ENCODE peak calls at places on chromosomes 3 and 15, in six cellular contexts. One of them, this sample, is unnamed. For H3K4me1, the result is how much of the 10 kb centered on the place peaks cover.

GRCh38 chr3:37590328-37591079 is 271.2 kb upstream of the CTDSPL start:
- DNase-seq in K562: no peak
- DNase-seq in SK-N-SH: no peak
- DNase-seq in HCT116: no peak
- DNase-seq in GM12878: no peak
- DNase-seq in HepG2: no peak
- DNase-seq in this sample: no peak

GRCh38 chr15:35751421-35752133 is 205.6 kb upstream of the DPH6 start:
- DNase-seq in GM12878: peak
- DNase-seq in SK-N-SH: peak
- DNase-seq in K562: peak
- DNase-seq in HCT116: peak
- DNase-seq in HepG2: peak
- DNase-seq in this sample: peak

GRCh38 chr15:80695911-80696651 is 971 bp downstream of the ABHD17C start:
- DNase-seq in HCT116: no peak
- DNase-seq in HepG2: peak
- DNase-seq in K562: no peak
- DNase-seq in SK-N-SH: peak
- DNase-seq in GM12878: no peak
- DNase-seq in this sample: no peak

GRCh38 chr3:132556467-132557159 is 40.5 kb upstream of the ACKR4 start:
- DNase-seq in HCT116: no peak
- DNase-seq in HepG2: no peak
- DNase-seq in K562: no peak
- DNase-seq in SK-N-SH: no peak
- DNase-seq in GM12878: no peak
- DNase-seq in this sample: no peak

GRCh38 chr15:67998599-67999122 is 55.5 kb upstream of the PIAS1 start:
- DNase-seq in HepG2: no peak
- DNase-seq in HCT116: no peak
- DNase-seq in GM12878: no peak
- DNase-seq in K562: no peak
- DNase-seq in SK-N-SH: no peak
- DNase-seq in this sample: no peak

GRCh38 chr15:26772588-26773484 is at the start of gene GABRB3:
- DNase-seq in K562: no peak
- DNase-seq in HepG2: no peak
- DNase-seq in SK-N-SH: peak
- DNase-seq in GM12878: no peak
- DNase-seq in HCT116: no peak
- DNase-seq in this sample: no peak

GRCh38 chr3:62229201-62229600 is 144.1 kb downstream of the FEZF2 start:
- DNase-seq in SK-N-SH: no peak
- DNase-seq in K562: no peak
- DNase-seq in GM12878: no peak
- DNase-seq in HCT116: no peak
- DNase-seq in HepG2: no peak
- DNase-seq in this sample: no peak

GRCh38 chr3:112197131-112197530 is 64.1 kb upstream of the GCSAM start:
- DNase-seq in K562: no peak
- DNase-seq in HepG2: no peak
- DNase-seq in HCT116: no peak
- DNase-seq in SK-N-SH: no peak
- DNase-seq in GM12878: no peak
- DNase-seq in this sample: no peak

GRCh38 chr15:63491116-63491817 is 13.1 kb upstream of the USP3 start:
- DNase-seq in SK-N-SH: no peak
- DNase-seq in HepG2: no peak
- DNase-seq in HCT116: no peak
- DNase-seq in K562: no peak
- DNase-seq in GM12878: no peak
- DNase-seq in this sample: no peak

GRCh38 chr3:25381083-25381482 is 47.0 kb upstream of the RARB start:
- DNase-seq in SK-N-SH: no peak
- DNase-seq in GM12878: no peak
- DNase-seq in K562: no peak
- DNase-seq in HepG2: no peak
- DNase-seq in HCT116: no peak
- DNase-seq in this sample: no peak

GRCh38 chr3:13012228-13012691 is 61.0 kb downstream of the IQSEC1 start:
- DNase-seq in SK-N-SH: no peak
- DNase-seq in GM12878: peak
- DNase-seq in HCT116: no peak
- DNase-seq in HepG2: no peak
- DNase-seq in K562: no peak
- DNase-seq in this sample: no peak

GRCh38 chr3:110362756-110363155 is 708.9 kb upstream of the NECTIN3 start:
- DNase-seq in HCT116: no peak
- DNase-seq in K562: no peak
- DNase-seq in GM12878: no peak
- DNase-seq in SK-N-SH: no peak
- DNase-seq in HepG2: no peak
- DNase-seq in this sample: no peak

GRCh38 chr3:184635774-184636173 is 74.2 kb downstream of the EPHB3 start:
- DNase-seq in GM12878: no peak
- DNase-seq in HCT116: no peak
- DNase-seq in SK-N-SH: peak
- DNase-seq in K562: no peak
- DNase-seq in HepG2: no peak
- DNase-seq in this sample: no peak

GRCh38 chr3:132071043-132071442 is 36.2 kb upstream of the CPNE4 start:
- DNase-seq in HepG2: no peak
- DNase-seq in K562: no peak
- DNase-seq in SK-N-SH: no peak
- DNase-seq in GM12878: no peak
- DNase-seq in HCT116: no peak
- DNase-seq in this sample: no peak

GRCh38 chr15:31261266-31262142 is 65.1 kb upstream of the KLF13 start:
- DNase-seq in HepG2: no peak
- DNase-seq in GM12878: no peak
- DNase-seq in HCT116: no peak
- DNase-seq in SK-N-SH: no peak
- DNase-seq in K562: no peak
- DNase-seq in this sample: no peak

GRCh38 chr3:17742092-17742836 is at the start of gene TBC1D5:
- DNase-seq in K562: peak
- DNase-seq in GM12878: peak
- DNase-seq in HCT116: peak
- DNase-seq in HepG2: peak
- DNase-seq in SK-N-SH: peak
- DNase-seq in this sample: no peak

GRCh38 chr3:58404396-58404795 is 29.2 kb downstream of the PDHB start:
- DNase-seq in SK-N-SH: no peak
- DNase-seq in HepG2: no peak
- DNase-seq in K562: no peak
- DNase-seq in GM12878: no peak
- DNase-seq in HCT116: no peak
- DNase-seq in this sample: no peak

GRCh38 chr15:90126022-90126421 is 23.8 kb upstream of the IDH2 start:
- DNase-seq in SK-N-SH: no peak
- DNase-seq in K562: no peak
- DNase-seq in GM12878: no peak
- DNase-seq in HepG2: peak
- DNase-seq in HCT116: no peak
- DNase-seq in this sample: no peak

GRCh38 chr3:157128771-157129671 is 30.9 kb downstream of the CCNL1 start:
- DNase-seq in SK-N-SH: no peak
- DNase-seq in K562: no peak
- DNase-seq in GM12878: no peak
- DNase-seq in HCT116: peak
- DNase-seq in HepG2: peak
- DNase-seq in this sample: no peak

GRCh38 chr3:174409085-174409743 is 449.9 kb upstream of the NAALADL2 start:
- DNase-seq in GM12878: no peak
- DNase-seq in SK-N-SH: peak
- DNase-seq in HCT116: no peak
- DNase-seq in HepG2: no peak
- DNase-seq in K562: no peak
- DNase-seq in this sample: no peak

DNA sequence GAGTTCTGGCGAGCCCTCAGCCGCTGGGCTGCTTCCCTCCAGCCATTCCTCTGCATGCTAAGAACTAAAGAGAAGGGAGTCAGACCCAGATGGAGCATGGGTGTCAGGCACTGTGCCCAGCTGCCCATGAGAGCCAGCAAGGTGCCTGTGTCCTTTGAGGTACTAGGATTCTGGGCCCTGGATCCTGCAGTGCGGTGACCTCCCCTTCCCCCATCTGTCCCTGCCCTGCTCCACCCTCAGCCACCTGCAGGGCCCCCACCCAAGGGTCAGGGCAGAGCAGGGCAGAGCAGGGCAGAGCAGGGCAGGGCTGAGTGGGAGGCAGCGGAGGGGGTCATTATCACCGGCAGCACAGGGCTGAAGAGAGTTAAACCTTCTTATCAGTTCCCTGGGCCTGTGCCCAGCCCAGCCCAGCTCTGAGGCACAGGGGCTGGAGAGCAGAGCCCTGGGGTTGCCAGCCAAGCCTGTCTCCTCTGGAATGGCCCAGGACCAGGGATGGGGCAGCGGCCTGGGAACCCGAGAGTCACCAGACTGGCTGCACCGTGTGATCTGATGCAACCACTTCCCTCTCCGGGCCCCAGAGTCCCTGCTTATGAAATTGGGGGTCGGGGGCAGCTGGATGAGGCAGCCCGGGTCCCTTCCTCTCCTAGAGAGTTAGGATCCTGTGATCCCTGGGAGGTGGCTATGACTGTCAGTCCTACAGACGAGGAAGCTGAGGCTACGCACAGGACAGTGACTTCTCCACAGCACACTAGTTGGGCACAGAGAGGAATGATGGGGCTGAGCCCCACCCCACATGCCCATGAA is 17.3 kb downstream of the ZDHHC19 start:
- DNase-seq in K562: no peak
- DNase-seq in HCT116: no peak
- DNase-seq in HepG2: no peak
- DNase-seq in SK-N-SH: peak
- DNase-seq in GM12878: no peak
- DNase-seq in this sample: no peak
- TF ChIP-seq REST in K562: no peak
- TF ChIP-seq REST in HCT116: no peak
- TF ChIP-seq REST in HepG2: no peak
- TF ChIP-seq REST in SK-N-SH: no peak
- TF ChIP-seq REST in GM12878: no peak
- TF ChIP-seq REST in this sample: no peak

DNA sequence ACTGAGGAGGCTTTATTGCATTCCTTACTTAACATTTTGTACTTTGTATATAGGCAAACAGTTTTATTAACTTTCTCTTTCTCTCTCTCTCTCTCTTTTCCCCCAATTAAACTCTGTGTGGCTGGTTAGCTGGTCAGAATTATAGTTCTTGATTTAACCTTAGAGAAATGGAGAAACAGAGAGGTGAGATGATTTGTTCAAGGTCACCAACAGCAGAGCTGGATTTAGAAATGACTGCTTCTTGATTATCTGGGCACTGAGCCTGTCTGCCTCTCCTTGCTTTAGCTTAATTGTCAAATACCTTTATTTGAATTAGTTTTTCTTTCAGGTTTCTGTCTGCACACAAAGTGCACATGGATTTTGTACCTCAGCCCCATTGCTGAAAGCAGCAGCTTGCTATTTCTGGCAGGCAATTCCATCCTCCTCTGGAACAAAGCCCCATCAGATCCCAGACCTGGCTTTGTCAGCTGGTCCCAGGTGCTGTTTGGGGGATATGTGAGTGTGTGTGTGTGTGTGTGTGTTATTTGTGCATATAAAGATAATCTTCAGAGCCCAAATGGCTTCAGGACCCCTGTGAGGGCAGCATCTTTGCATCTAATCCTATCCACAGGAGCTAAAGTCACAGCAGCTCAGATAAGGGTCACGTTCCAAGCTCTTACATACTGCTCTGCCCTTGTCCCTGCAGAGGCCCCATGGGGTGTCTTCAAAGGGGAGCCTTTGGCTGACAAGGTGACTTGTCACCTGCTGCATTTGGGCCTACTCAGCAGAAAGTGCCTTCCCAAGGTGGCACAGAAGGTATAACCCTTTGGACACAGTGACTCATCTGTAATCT is 35.5 kb downstream of the GJD2 start:
- DNase-seq in SK-N-SH: peak
- DNase-seq in HepG2: no peak
- DNase-seq in GM12878: no peak
- DNase-seq in HCT116: no peak
- DNase-seq in K562: no peak
- DNase-seq in this sample: no peak
- H3K4me1 ChIP-seq in SK-N-SH: under half
- H3K4me1 ChIP-seq in HepG2: under half
- H3K4me1 ChIP-seq in GM12878: under half
- H3K4me1 ChIP-seq in HCT116: under half
- H3K4me1 ChIP-seq in K562: under half
- H3K4me1 ChIP-seq in this sample: under half

GRCh38 chr3:171838218-171838720 is 4.9 kb upstream of the TMEM212 start:
- DNase-seq in HepG2: peak
- DNase-seq in HCT116: no peak
- DNase-seq in GM12878: no peak
- DNase-seq in K562: no peak
- DNase-seq in SK-N-SH: no peak
- DNase-seq in this sample: no peak
- TF ChIP-seq SIN3A in HepG2: no peak
- TF ChIP-seq SIN3A in HCT116: no peak
- TF ChIP-seq SIN3A in GM12878: no peak
- TF ChIP-seq SIN3A in K562: no peak
- TF ChIP-seq SIN3A in SK-N-SH: no peak
- TF ChIP-seq SIN3A in this sample: no peak

GRCh38 chr15:77826006-77826695 is 193.4 kb upstream of the LINGO1 start:
- DNase-seq in HepG2: no peak
- DNase-seq in K562: no peak
- DNase-seq in GM12878: no peak
- DNase-seq in HCT116: no peak
- DNase-seq in SK-N-SH: no peak
- DNase-seq in this sample: no peak

GRCh38 chr15:77827860-77828259 is 195.1 kb upstream of the LINGO1 start:
- DNase-seq in HCT116: no peak
- DNase-seq in K562: no peak
- DNase-seq in GM12878: no peak
- DNase-seq in SK-N-SH: no peak
- DNase-seq in HepG2: no peak
- DNase-seq in this sample: no peak

GRCh38 chr15:77832874-77833273 is 200.2 kb upstream of the LINGO1 start:
- DNase-seq in SK-N-SH: no peak
- DNase-seq in HepG2: no peak
- DNase-seq in HCT116: no peak
- DNase-seq in K562: no peak
- DNase-seq in GM12878: no peak
- DNase-seq in this sample: no peak

GRCh38 chr15:77831989-77832388 is 199.3 kb upstream of the LINGO1 start:
- DNase-seq in HepG2: no peak
- DNase-seq in SK-N-SH: no peak
- DNase-seq in GM12878: no peak
- DNase-seq in HCT116: no peak
- DNase-seq in K562: no peak
- DNase-seq in this sample: no peak

DNA sequence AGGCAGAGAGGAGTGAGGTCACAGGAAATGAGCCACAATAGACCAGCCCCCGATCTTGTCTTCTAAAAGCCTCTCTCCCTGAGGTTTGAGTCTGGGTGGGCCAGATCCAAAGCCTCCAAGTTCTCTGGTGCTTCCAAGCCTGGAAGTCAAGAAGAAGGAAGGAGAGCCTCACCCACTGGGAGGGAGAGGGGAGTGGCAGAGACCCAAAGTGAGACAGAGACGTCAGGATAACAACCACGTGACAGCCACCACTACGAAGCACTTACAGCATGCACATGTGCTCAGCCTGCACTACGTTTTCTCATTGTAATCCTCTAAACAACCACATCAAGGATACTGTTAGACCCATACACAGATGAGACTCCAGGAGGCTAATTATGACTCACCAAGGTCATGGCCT is 197.3 kb upstream of the LINGO1 start:
- DNase-seq in HepG2: no peak
- DNase-seq in SK-N-SH: no peak
- DNase-seq in HCT116: peak
- DNase-seq in GM12878: no peak
- DNase-seq in K562: peak
- DNase-seq in this sample: no peak
- TF ChIP-seq REST in HepG2: no peak
- TF ChIP-seq REST in SK-N-SH: no peak
- TF ChIP-seq REST in HCT116: no peak
- TF ChIP-seq REST in GM12878: no peak
- TF ChIP-seq REST in K562: no peak
- TF ChIP-seq REST in this sample: no peak

This sample was measured in Panc1.